ENCODE peak calls at places on chromosome 22, in four cellular contexts. S, U, G and A are unnamed samples. For H3K36me3, the result is how much of the 10 kb centered on the place peaks cover.

GRCh38 chr22:37632174-37633081 is 7.0 kb upstream of the SH3BP1 start:
- DNase-seq in S (no peak), U (no peak), G (no peak), A (no peak)

GRCh38 chr22:29458551-29458950 is 20.2 kb downstream of the RFPL1 start:
- DNase-seq in S (no peak), U (no peak), G (no peak), A (no peak)

GRCh38 chr22:25186140-25186539 is 13.5 kb upstream of the CRYBB3 start:
- DNase-seq in S (no peak), U (no peak), G (no peak), A (no peak)

GRCh38 chr22:50112151-50113118 is 22.6 kb downstream of the MOV10L1 start:
- DNase-seq in S (no peak), U (peak), G (no peak), A (no peak)

GRCh38 chr22:48382197-48382596 is 1445.5 kb downstream of the BRD1 start:
- DNase-seq in S (no peak), U (no peak), G (no peak), A (no peak)

GRCh38 chr22:46262449-46263207 is 515 bp downstream of the PKDREJ start:
- DNase-seq in S (peak), U (peak), G (no peak), A (no peak)

GRCh38 chr22:17115311-17115710 is 5.8 kb downstream of the TMEM121B start:
- DNase-seq in S (no peak), U (peak), G (no peak), A (no peak)

GRCh38 chr22:36277482-36278291 is 24.8 kb downstream of the APOL1 start:
- DNase-seq in S (peak), U (peak), G (no peak), A (no peak)

GRCh38 chr22:25368271-25368670 is 148.8 kb downstream of the CRYBB2 start:
- DNase-seq in S (peak), U (peak), G (no peak), A (peak)

GRCh38 chr22:38853149-38853548 is 9.3 kb upstream of the NPTXR start:
- DNase-seq in S (no peak), U (no peak), G (no peak), A (no peak)

GRCh38 chr22:30392661-30393321 is 4.0 kb upstream of the SEC14L2 start:
- DNase-seq in S (no peak), U (no peak), G (no peak), A (no peak)

GRCh38 chr22:32204211-32204855 is 540 bp downstream of the RFPL2 start:
- DNase-seq in S (no peak), U (no peak), G (no peak), A (no peak)
- TF ChIP-seq CTCF in S (no peak), U (no peak), G (no peak), A (no peak)

DNA sequence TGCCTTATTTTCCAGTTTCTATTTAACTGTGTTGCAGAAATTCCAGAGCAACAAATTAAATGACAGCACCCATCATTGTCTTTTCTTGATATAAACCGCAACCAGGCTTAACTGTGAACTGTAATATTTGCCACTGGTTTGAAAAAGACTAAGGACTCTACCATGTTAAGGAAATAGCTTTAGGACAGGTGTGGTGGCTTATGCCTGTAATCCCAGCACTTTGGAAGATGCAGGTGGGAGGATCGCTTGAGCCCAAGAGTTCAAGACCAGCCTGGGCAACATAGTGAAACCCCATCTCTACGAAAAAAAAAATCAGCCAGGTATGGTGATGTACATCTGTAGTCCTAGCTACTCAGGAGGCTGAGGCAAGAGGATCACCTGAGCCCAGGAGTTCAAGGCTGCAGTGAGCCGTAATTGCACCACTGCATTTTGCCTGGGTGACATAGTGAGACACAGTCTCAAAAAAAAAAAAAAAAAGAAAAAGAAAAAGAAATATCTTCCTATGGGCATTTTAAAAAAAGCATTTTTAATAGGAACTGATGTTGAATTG is 28.8 kb downstream of the HIRA start:
- DNase-seq in S (no peak), U (no peak), G (no peak), A (no peak)
- H3K36me3 ChIP-seq in S (under half), U (under half), G (under half), A (under half)

GRCh38 chr22:42732071-42732470 is 11.4 kb upstream of the A4GALT start:
- DNase-seq in S (no peak), U (no peak), G (no peak), A (no peak)

GRCh38 chr22:42734406-42734805 is 13.7 kb upstream of the A4GALT start:
- DNase-seq in S (no peak), U (no peak), G (no peak), A (no peak)
- H3K4me3 ChIP-seq in S (no peak), U (no peak), G (no peak), A (no peak)

GRCh38 chr22:44913198-44913983 is 96.4 kb downstream of the PHF21B start:
- DNase-seq in S (no peak), U (no peak), G (no peak), A (no peak)
- TF ChIP-seq CTCF in S (no peak), U (no peak), G (no peak), A (no peak)

GRCh38 chr22:45170001-45170466 is 6.3 kb downstream of the NUP50 start:
- DNase-seq in S (peak), U (no peak), G (no peak), A (no peak)

GRCh38 chr22:45172872-45173585 is 9.3 kb downstream of the NUP50 start:
- DNase-seq in S (no peak), U (no peak), G (no peak), A (no peak)

GRCh38 chr22:45166935-45167334 is 3.2 kb downstream of the NUP50 start:
- DNase-seq in S (no peak), U (no peak), G (no peak), A (no peak)

DNA sequence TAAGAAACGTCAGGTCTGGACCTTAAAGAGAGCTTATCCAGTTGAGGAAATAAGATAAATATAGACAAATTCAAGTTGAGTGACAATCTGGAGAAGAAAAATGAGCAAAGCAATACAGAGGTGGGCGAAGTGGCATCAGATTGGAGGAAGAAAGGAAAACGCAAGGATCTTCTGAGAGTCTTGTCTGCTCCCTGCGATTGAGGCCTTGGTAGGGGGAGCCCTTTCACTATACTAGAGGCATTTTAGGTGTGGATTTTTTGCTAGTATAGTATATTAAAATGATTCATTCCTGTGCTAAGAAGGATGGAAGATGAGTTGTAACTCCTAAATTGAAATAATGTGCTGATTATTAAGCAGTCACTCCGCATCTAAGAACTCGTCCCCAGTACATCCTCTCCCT is 8.1 kb downstream of the NUP50 start:
- DNase-seq in S (no peak), U (no peak), G (no peak), A (no peak)
- H3K36me3 ChIP-seq in S (under half), U (under half), G (half or more), A (under half)